ENCODE peak calls at places on chromosomes 6 and 20, in eight cellular contexts. L is cardiac fibroblast, V is endodermal cell, J is right lobe of liver, B is sigmoid colon, Q is heart left ventricle, C is tibial nerve, X is mucosa of descending colon. E is an unnamed sample.

GRCh38 chr6:43367245-43367984 is 2.0 kb downstream of the ZNF318 start:
- DNase-seq in L (no peak), V (no peak), J (no peak), B (no peak), Q (no peak), C (no peak), X (no peak), E (no peak)

GRCh38 chr6:40586800-40587201 is 363 bp downstream of the LRFN2 start:
- DNase-seq in L (peak; percentile 2), V (peak; percentile 56), J (no peak), B (no peak), Q (no peak), C (no peak), X (no peak), E (peak; percentile 80)

GRCh38 chr6:64717281-64717680 is 989.7 kb downstream of the EYS start:
- DNase-seq in L (no peak), V (peak; percentile 57), J (no peak), B (no peak), Q (no peak), C (no peak), X (no peak), E (peak; percentile 82)

GRCh38 chr6:167292301-167293087 is 1.4 kb downstream of the UNC93A start:
- DNase-seq in L (no peak), V (no peak), J (no peak), B (no peak), Q (no peak), C (no peak), X (no peak), E (no peak)

GRCh38 chr6:150195996-150196417 is 53.2 kb downstream of the PPP1R14C start:
- DNase-seq in L (no peak), V (no peak), J (no peak), B (no peak), Q (no peak), C (no peak), X (peak; percentile 74), E (no peak)

GRCh38 chr6:46949662-46950280 is 28.0 kb upstream of the ADGRF5 start:
- DNase-seq in L (peak; percentile 54), V (no peak), J (no peak), B (peak; percentile 71), Q (peak; percentile 83), C (peak; percentile 22), X (peak; percentile 72), E (no peak)

GRCh38 chr6:22248513-22249308 is 48.1 kb downstream of the PRL start:
- DNase-seq in L (peak; percentile 80), V (no peak), J (no peak), B (no peak), Q (no peak), C (no peak), X (no peak), E (no peak)

GRCh38 chr6:142236686-142237085 is 65.1 kb upstream of the ADGRG6 start:
- DNase-seq in L (no peak), V (no peak), J (no peak), B (no peak), Q (no peak), C (no peak), X (no peak), E (no peak)

GRCh38 chr20:19975436-19975799 is 41.7 kb upstream of the NAA20 start:
- DNase-seq in L (peak; percentile 51), V (no peak), J (no peak), B (peak; percentile 77), Q (peak; percentile 26), C (no peak), X (no peak), E (no peak)

GRCh38 chr20:37565134-37565811 is 37.6 kb upstream of the BLCAP start:
- DNase-seq in L (no peak), V (no peak), J (no peak), B (no peak), Q (no peak), C (no peak), X (no peak), E (peak; percentile 79)

GRCh38 chr6:151087861-151088598 is 151.7 kb upstream of the AKAP12 start:
- DNase-seq in L (peak; percentile 92), V (peak; percentile 29), J (no peak), B (no peak), Q (peak; percentile 64), C (no peak), X (peak; percentile 19), E (no peak)

GRCh38 chr6:91781946-91782345 is 1195.1 kb upstream of the MAP3K7 start:
- DNase-seq in L (no peak), V (no peak), J (no peak), B (no peak), Q (peak; percentile 17), C (peak; percentile 30), X (no peak), E (peak; percentile 57)

GRCh38 chr6:30447237-30447636 is 42.1 kb upstream of the HLA-E start:
- DNase-seq in L (no peak), V (peak; percentile 91), J (no peak), B (no peak), Q (no peak), C (no peak), X (no peak), E (peak; percentile 60)

GRCh38 chr6:111555041-111555440 is 50.6 kb downstream of the TRAF3IP2 start:
- DNase-seq in L (peak; percentile 76), V (no peak), J (no peak), B (no peak), Q (no peak), C (no peak), X (no peak), E (no peak)

DNA sequence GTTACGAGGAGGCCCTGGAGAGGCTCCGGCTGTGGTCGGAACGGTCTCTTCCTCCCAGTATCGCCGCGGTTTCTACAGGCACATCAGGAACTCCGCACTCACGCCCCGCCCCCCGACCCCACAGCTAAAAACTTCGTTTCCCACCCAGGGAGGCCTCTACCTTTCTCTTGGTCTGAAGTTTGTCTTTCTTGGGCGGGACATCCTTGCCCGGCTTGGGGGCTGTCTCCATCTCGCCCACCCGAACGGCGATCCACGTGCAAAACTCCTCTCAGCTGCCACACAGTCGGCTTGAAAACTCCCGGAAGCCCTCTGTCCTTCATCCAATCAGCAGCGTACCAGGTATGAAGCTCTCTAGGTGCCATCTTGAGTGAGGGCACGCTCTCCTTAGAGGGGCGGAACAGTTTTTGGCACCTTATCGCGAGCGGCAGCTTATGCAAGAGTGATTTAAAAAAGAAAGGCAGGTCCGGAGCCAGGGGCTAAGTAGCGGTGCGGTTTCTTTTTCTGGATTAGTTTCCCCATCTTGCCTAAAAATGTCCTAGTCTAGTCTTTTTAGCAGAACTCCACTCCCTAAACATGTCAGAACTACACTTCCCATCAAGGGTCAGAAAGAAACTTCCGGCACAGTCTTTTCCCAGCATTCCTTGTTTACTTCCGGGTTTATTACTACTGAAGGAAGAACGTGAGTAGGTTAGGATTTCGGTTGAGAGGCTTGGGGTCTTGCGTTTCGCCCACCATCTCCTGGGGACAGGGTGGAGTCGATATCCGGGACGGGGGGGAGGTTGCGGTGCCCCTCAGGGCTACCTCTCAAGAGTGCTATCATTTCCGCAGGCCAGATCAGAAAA is at the start of the genes PFDN6 and WDR46:
- DNase-seq in L (peak; percentile 89), V (peak; percentile 91), J (peak; percentile 73), B (peak; percentile 93), Q (peak; percentile 87), C (peak; percentile 51), X (peak; percentile 88), E (peak; percentile 88)
- TF ChIP-seq CTCF in L (no peak), V (no peak), J (no peak), B (no peak), Q (no peak), C (no peak), X (peak; percentile 6), E (no peak)

GRCh38 chr6:147741419-147741818 is 232.9 kb downstream of the SAMD5 start:
- DNase-seq in L (peak; percentile 14), V (no peak), J (no peak), B (no peak), Q (no peak), C (no peak), X (no peak), E (no peak)
- H3K4me3 ChIP-seq in L (no peak overlapping the region), V (no peak overlapping the region), J (no peak overlapping the region), B (no peak overlapping the region), Q (no peak overlapping the region), C (no peak overlapping the region), X (no peak overlapping the region), E (no peak overlapping the region)

GRCh38 chr20:56592817-56593216 is 36.3 kb upstream of the TFAP2C start:
- DNase-seq in L (no peak), V (no peak), J (peak; percentile 21), B (no peak), Q (no peak), C (no peak), X (no peak), E (no peak)

GRCh38 chr20:56589633-56590032 is 39.5 kb upstream of the TFAP2C start:
- DNase-seq in L (no peak), V (no peak), J (no peak), B (no peak), Q (no peak), C (no peak), X (no peak), E (no peak)

GRCh38 chr20:56592211-56592610 is 36.9 kb upstream of the TFAP2C start:
- DNase-seq in L (no peak), V (no peak), J (no peak), B (no peak), Q (no peak), C (no peak), X (no peak), E (no peak)

GRCh38 chr20:56588996-56589395 is 40.1 kb upstream of the TFAP2C start:
- DNase-seq in L (no peak), V (no peak), J (no peak), B (no peak), Q (no peak), C (no peak), X (no peak), E (no peak)

DNA sequence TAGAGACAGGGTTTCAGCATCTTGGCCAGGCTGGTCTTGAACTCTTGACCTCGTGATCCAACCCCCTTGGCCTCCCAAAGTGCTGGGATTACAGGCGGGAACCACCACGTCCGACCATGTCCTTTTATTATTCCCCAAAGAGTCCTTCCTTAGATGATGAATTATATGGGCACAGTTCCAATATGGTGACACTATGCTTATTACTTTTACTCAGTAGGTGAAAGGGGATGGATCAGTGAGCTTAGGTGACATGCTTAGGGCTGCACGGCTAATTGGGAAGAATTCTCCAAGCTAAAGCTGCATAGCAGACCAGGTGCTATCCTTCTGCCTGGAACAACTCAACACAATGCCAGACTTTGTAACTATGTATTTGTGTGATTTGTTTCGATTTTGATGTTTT is 38.2 kb upstream of the TFAP2C start:
- DNase-seq in L (no peak), V (no peak), J (no peak), B (no peak), Q (no peak), C (no peak), X (no peak), E (no peak)
- TF ChIP-seq CTCF in L (no peak), V (no peak), J (no peak), B (no peak), Q (no peak), C (no peak), X (no peak), E (no peak)

DNA sequence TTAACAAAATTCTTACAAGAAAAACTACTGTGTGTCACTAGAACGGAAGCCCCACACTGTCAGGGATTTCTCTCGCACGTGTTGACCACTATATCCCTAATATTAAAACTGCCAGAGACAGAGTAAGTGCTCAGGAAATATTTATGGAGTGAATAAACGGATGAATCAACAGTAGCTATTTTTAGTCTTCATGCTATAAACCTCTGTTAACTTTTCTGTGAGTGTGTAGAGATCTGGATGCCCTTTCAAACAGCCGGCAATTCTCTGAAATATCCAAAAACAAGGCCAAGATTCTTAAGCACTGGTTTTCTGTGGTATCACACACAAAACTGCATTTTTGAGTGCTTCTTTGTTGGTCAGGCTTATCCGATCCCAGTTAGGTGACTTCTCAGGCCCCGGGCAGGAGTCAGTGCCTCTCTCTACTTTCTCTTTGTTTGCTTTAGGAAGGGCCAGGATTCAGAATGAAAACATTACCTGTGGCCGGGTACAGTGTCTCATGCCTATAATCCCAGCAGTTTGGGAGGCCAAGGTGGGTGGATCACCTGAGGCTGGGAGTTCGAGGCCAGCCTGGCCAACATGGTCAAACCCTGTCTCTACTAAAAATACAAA is 15.7 kb downstream of the ATP9A start:
- DNase-seq in L (peak; percentile 83), V (no peak), J (no peak), B (no peak), Q (no peak), C (no peak), X (no peak), E (no peak)
- H3K4me3 ChIP-seq in L (no peak overlapping the region), V (no peak overlapping the region), J (no peak overlapping the region), B (peak overlapping the region; percentile 1), Q (no peak overlapping the region), C (no peak overlapping the region), X (no peak overlapping the region), E (no peak overlapping the region)